ENCODE peak calls at places on chromosomes 1 and 21, in six cellular contexts. One of them, this sample, is unnamed. For H3K27me3, the result is how much of the 10 kb centered on the place peaks cover.

GRCh38 chr1:111045033-111045722 is 81.5 kb upstream of the LRIF1 start:
- DNase-seq in K562: no peak
- DNase-seq in CD4-positive, alpha-beta T cell: no peak
- DNase-seq in mesenchymal stem cell: no peak
- DNase-seq in gastrocnemius medialis: no peak
- DNase-seq in neural progenitor cell: no peak
- DNase-seq in this sample: no peak

GRCh38 chr1:94805912-94806311 is 14.2 kb upstream of the SLC44A3 start:
- DNase-seq in gastrocnemius medialis: peak
- DNase-seq in neural progenitor cell: peak
- DNase-seq in mesenchymal stem cell: peak
- DNase-seq in CD4-positive, alpha-beta T cell: peak
- DNase-seq in K562: peak
- DNase-seq in this sample: peak

GRCh38 chr1:221991221-221991620 is 249.3 kb upstream of the DUSP10 start:
- DNase-seq in K562: no peak
- DNase-seq in gastrocnemius medialis: no peak
- DNase-seq in neural progenitor cell: no peak
- DNase-seq in mesenchymal stem cell: peak
- DNase-seq in CD4-positive, alpha-beta T cell: no peak
- DNase-seq in this sample: no peak

GRCh38 chr1:60504206-60504868 is 430.8 kb upstream of the C1orf87 start:
- DNase-seq in K562: no peak
- DNase-seq in mesenchymal stem cell: no peak
- DNase-seq in neural progenitor cell: no peak
- DNase-seq in CD4-positive, alpha-beta T cell: no peak
- DNase-seq in gastrocnemius medialis: no peak
- DNase-seq in this sample: no peak

GRCh38 chr1:64473367-64473766 is 3.4 kb downstream of the CACHD1 start:
- DNase-seq in neural progenitor cell: no peak
- DNase-seq in mesenchymal stem cell: no peak
- DNase-seq in CD4-positive, alpha-beta T cell: no peak
- DNase-seq in gastrocnemius medialis: no peak
- DNase-seq in K562: no peak
- DNase-seq in this sample: peak

GRCh38 chr21:31781737-31782136 is 49.8 kb upstream of the SCAF4 start:
- DNase-seq in gastrocnemius medialis: no peak
- DNase-seq in neural progenitor cell: no peak
- DNase-seq in CD4-positive, alpha-beta T cell: no peak
- DNase-seq in mesenchymal stem cell: peak
- DNase-seq in K562: no peak
- DNase-seq in this sample: no peak

GRCh38 chr1:26015358-26015757 is 6.2 kb upstream of the EXTL1 start:
- DNase-seq in neural progenitor cell: no peak
- DNase-seq in gastrocnemius medialis: no peak
- DNase-seq in mesenchymal stem cell: peak
- DNase-seq in CD4-positive, alpha-beta T cell: no peak
- DNase-seq in K562: no peak
- DNase-seq in this sample: peak

GRCh38 chr21:45011911-45012660 is 62.3 kb upstream of the ADARB1 start:
- DNase-seq in neural progenitor cell: peak
- DNase-seq in mesenchymal stem cell: peak
- DNase-seq in gastrocnemius medialis: no peak
- DNase-seq in K562: no peak
- DNase-seq in CD4-positive, alpha-beta T cell: no peak
- DNase-seq in this sample: no peak

GRCh38 chr1:196546272-196547245 is 61.7 kb downstream of the KCNT2 start:
- DNase-seq in neural progenitor cell: no peak
- DNase-seq in mesenchymal stem cell: peak
- DNase-seq in CD4-positive, alpha-beta T cell: no peak
- DNase-seq in K562: no peak
- DNase-seq in gastrocnemius medialis: no peak
- DNase-seq in this sample: peak

GRCh38 chr1:162605225-162605927 is 26.9 kb upstream of the DDR2 start:
- DNase-seq in K562: no peak
- DNase-seq in gastrocnemius medialis: no peak
- DNase-seq in neural progenitor cell: no peak
- DNase-seq in CD4-positive, alpha-beta T cell: no peak
- DNase-seq in mesenchymal stem cell: peak
- DNase-seq in this sample: no peak

GRCh38 chr1:103459385-103459784 is 66.1 kb upstream of the RNPC3 start:
- DNase-seq in neural progenitor cell: peak
- DNase-seq in CD4-positive, alpha-beta T cell: no peak
- DNase-seq in gastrocnemius medialis: no peak
- DNase-seq in K562: no peak
- DNase-seq in mesenchymal stem cell: no peak
- DNase-seq in this sample: no peak

GRCh38 chr1:192119701-192120100 is 38.6 kb upstream of the RGS18 start:
- DNase-seq in K562: no peak
- DNase-seq in mesenchymal stem cell: no peak
- DNase-seq in neural progenitor cell: no peak
- DNase-seq in gastrocnemius medialis: no peak
- DNase-seq in CD4-positive, alpha-beta T cell: no peak
- DNase-seq in this sample: no peak

GRCh38 chr1:202694354-202694753 is 15.9 kb downstream of the SYT2 start:
- DNase-seq in gastrocnemius medialis: no peak
- DNase-seq in neural progenitor cell: no peak
- DNase-seq in K562: no peak
- DNase-seq in mesenchymal stem cell: no peak
- DNase-seq in CD4-positive, alpha-beta T cell: no peak
- DNase-seq in this sample: no peak

GRCh38 chr1:26290416-26291261 is 10.8 kb downstream of the SH3BGRL3 start:
- DNase-seq in CD4-positive, alpha-beta T cell: no peak
- DNase-seq in K562: no peak
- DNase-seq in mesenchymal stem cell: no peak
- DNase-seq in gastrocnemius medialis: no peak
- DNase-seq in neural progenitor cell: no peak
- DNase-seq in this sample: no peak

GRCh38 chr1:143699731-143700130 is 272.1 kb downstream of the FAM72C start:
- DNase-seq in neural progenitor cell: no peak
- DNase-seq in K562: no peak
- DNase-seq in mesenchymal stem cell: no peak
- DNase-seq in CD4-positive, alpha-beta T cell: no peak
- DNase-seq in gastrocnemius medialis: no peak
- DNase-seq in this sample: no peak

GRCh38 chr21:42834730-42835191 is 44.6 kb downstream of the WDR4 start:
- DNase-seq in neural progenitor cell: no peak
- DNase-seq in K562: peak
- DNase-seq in gastrocnemius medialis: no peak
- DNase-seq in CD4-positive, alpha-beta T cell: no peak
- DNase-seq in mesenchymal stem cell: no peak
- DNase-seq in this sample: no peak

GRCh38 chr1:209876091-209876800 is 48.5 kb downstream of the UTP25 start:
- DNase-seq in mesenchymal stem cell: no peak
- DNase-seq in neural progenitor cell: no peak
- DNase-seq in CD4-positive, alpha-beta T cell: no peak
- DNase-seq in gastrocnemius medialis: no peak
- DNase-seq in K562: no peak
- DNase-seq in this sample: no peak

GRCh38 chr1:245880754-245881403 is 626.2 kb downstream of the SMYD3 start:
- DNase-seq in CD4-positive, alpha-beta T cell: no peak
- DNase-seq in K562: no peak
- DNase-seq in gastrocnemius medialis: no peak
- DNase-seq in neural progenitor cell: no peak
- DNase-seq in mesenchymal stem cell: peak
- DNase-seq in this sample: no peak

GRCh38 chr1:209600541-209600940 is 17.0 kb downstream of the CAMK1G start:
- DNase-seq in mesenchymal stem cell: no peak
- DNase-seq in neural progenitor cell: no peak
- DNase-seq in CD4-positive, alpha-beta T cell: no peak
- DNase-seq in K562: no peak
- DNase-seq in gastrocnemius medialis: no peak
- DNase-seq in this sample: no peak

GRCh38 chr1:58732087-58732486 is 32.2 kb upstream of the MYSM1 start:
- DNase-seq in neural progenitor cell: no peak
- DNase-seq in mesenchymal stem cell: no peak
- DNase-seq in K562: no peak
- DNase-seq in gastrocnemius medialis: no peak
- DNase-seq in CD4-positive, alpha-beta T cell: no peak
- DNase-seq in this sample: no peak

GRCh38 chr1:160844447-160845232 is 18.0 kb downstream of the CD244 start:
- DNase-seq in K562: no peak
- DNase-seq in mesenchymal stem cell: no peak
- DNase-seq in CD4-positive, alpha-beta T cell: no peak
- DNase-seq in gastrocnemius medialis: no peak
- DNase-seq in neural progenitor cell: no peak
- DNase-seq in this sample: no peak

GRCh38 chr1:113747376-113747775 is 11.9 kb downstream of the PHTF1 start:
- DNase-seq in mesenchymal stem cell: no peak
- DNase-seq in K562: no peak
- DNase-seq in gastrocnemius medialis: no peak
- DNase-seq in CD4-positive, alpha-beta T cell: no peak
- DNase-seq in neural progenitor cell: no peak
- DNase-seq in this sample: no peak

GRCh38 chr1:34907487-34908090 is 21.9 kb downstream of the DLGAP3 start:
- DNase-seq in K562: peak
- DNase-seq in neural progenitor cell: peak
- DNase-seq in gastrocnemius medialis: no peak
- DNase-seq in CD4-positive, alpha-beta T cell: no peak
- DNase-seq in mesenchymal stem cell: no peak
- DNase-seq in this sample: no peak
- H3K27me3 ChIP-seq in K562: under half
- H3K27me3 ChIP-seq in neural progenitor cell: under half
- H3K27me3 ChIP-seq in gastrocnemius medialis: under half
- H3K27me3 ChIP-seq in CD4-positive, alpha-beta T cell: under half
- H3K27me3 ChIP-seq in mesenchymal stem cell: under half
- H3K27me3 ChIP-seq in this sample: under half

GRCh38 chr1:33092438-33092837 is 11.5 kb downstream of the AZIN2 start:
- DNase-seq in K562: no peak
- DNase-seq in CD4-positive, alpha-beta T cell: no peak
- DNase-seq in gastrocnemius medialis: no peak
- DNase-seq in neural progenitor cell: no peak
- DNase-seq in mesenchymal stem cell: no peak
- DNase-seq in this sample: no peak

GRCh38 chr1:33087677-33088076 is 6.7 kb downstream of the AZIN2 start:
- DNase-seq in neural progenitor cell: no peak
- DNase-seq in gastrocnemius medialis: no peak
- DNase-seq in K562: no peak
- DNase-seq in mesenchymal stem cell: no peak
- DNase-seq in CD4-positive, alpha-beta T cell: no peak
- DNase-seq in this sample: no peak

GRCh38 chr1:33088119-33088906 is 7.4 kb downstream of the AZIN2 start:
- DNase-seq in gastrocnemius medialis: no peak
- DNase-seq in CD4-positive, alpha-beta T cell: no peak
- DNase-seq in neural progenitor cell: no peak
- DNase-seq in mesenchymal stem cell: no peak
- DNase-seq in K562: no peak
- DNase-seq in this sample: no peak

GRCh38 chr1:33086384-33086850 is 5.5 kb downstream of the AZIN2 start:
- DNase-seq in mesenchymal stem cell: peak
- DNase-seq in gastrocnemius medialis: peak
- DNase-seq in CD4-positive, alpha-beta T cell: peak
- DNase-seq in neural progenitor cell: peak
- DNase-seq in K562: peak
- DNase-seq in this sample: peak

GRCh38 chr1:33089457-33089856 is 8.5 kb downstream of the AZIN2 start:
- DNase-seq in mesenchymal stem cell: no peak
- DNase-seq in K562: no peak
- DNase-seq in gastrocnemius medialis: peak
- DNase-seq in CD4-positive, alpha-beta T cell: no peak
- DNase-seq in neural progenitor cell: no peak
- DNase-seq in this sample: no peak
- H3K27me3 ChIP-seq in mesenchymal stem cell: under half
- H3K27me3 ChIP-seq in K562: under half
- H3K27me3 ChIP-seq in gastrocnemius medialis: under half
- H3K27me3 ChIP-seq in CD4-positive, alpha-beta T cell: under half
- H3K27me3 ChIP-seq in neural progenitor cell: under half
- H3K27me3 ChIP-seq in this sample: under half

GRCh38 chr1:40781614-40781971 is 2.0 kb upstream of the KCNQ4 start:
- DNase-seq in CD4-positive, alpha-beta T cell: no peak
- DNase-seq in mesenchymal stem cell: no peak
- DNase-seq in gastrocnemius medialis: no peak
- DNase-seq in neural progenitor cell: no peak
- DNase-seq in K562: no peak
- DNase-seq in this sample: no peak
- H3K27me3 ChIP-seq in CD4-positive, alpha-beta T cell: under half
- H3K27me3 ChIP-seq in mesenchymal stem cell: under half
- H3K27me3 ChIP-seq in gastrocnemius medialis: under half
- H3K27me3 ChIP-seq in neural progenitor cell: half or more
- H3K27me3 ChIP-seq in K562: under half
- H3K27me3 ChIP-seq in this sample: under half

GRCh38 chr1:53734650-53735211 is 4.2 kb downstream of the GLIS1 start:
- DNase-seq in CD4-positive, alpha-beta T cell: no peak
- DNase-seq in mesenchymal stem cell: peak
- DNase-seq in K562: no peak
- DNase-seq in gastrocnemius medialis: no peak
- DNase-seq in neural progenitor cell: peak
- DNase-seq in this sample: no peak
- H3K27me3 ChIP-seq in CD4-positive, alpha-beta T cell: under half
- H3K27me3 ChIP-seq in mesenchymal stem cell: under half
- H3K27me3 ChIP-seq in K562: half or more
- H3K27me3 ChIP-seq in gastrocnemius medialis: under half
- H3K27me3 ChIP-seq in neural progenitor cell: half or more
- H3K27me3 ChIP-seq in this sample: under half

GRCh38 chr1:2631136-2632050 is 1.4 kb downstream of the MMEL1 start:
- DNase-seq in neural progenitor cell: no peak
- DNase-seq in mesenchymal stem cell: no peak
- DNase-seq in gastrocnemius medialis: no peak
- DNase-seq in CD4-positive, alpha-beta T cell: no peak
- DNase-seq in K562: no peak
- DNase-seq in this sample: no peak

GRCh38 chr1:2633401-2633935 is 652 bp upstream of the MMEL1 start:
- DNase-seq in mesenchymal stem cell: no peak
- DNase-seq in gastrocnemius medialis: no peak
- DNase-seq in CD4-positive, alpha-beta T cell: no peak
- DNase-seq in K562: no peak
- DNase-seq in neural progenitor cell: no peak
- DNase-seq in this sample: no peak

GRCh38 chr1:2632561-2633361 is at the start of gene MMEL1:
- DNase-seq in neural progenitor cell: no peak
- DNase-seq in CD4-positive, alpha-beta T cell: no peak
- DNase-seq in K562: no peak
- DNase-seq in mesenchymal stem cell: no peak
- DNase-seq in gastrocnemius medialis: no peak
- DNase-seq in this sample: no peak

GRCh38 chr1:2630498-2631135 is 2.2 kb downstream of the MMEL1 start:
- DNase-seq in K562: no peak
- DNase-seq in mesenchymal stem cell: no peak
- DNase-seq in gastrocnemius medialis: no peak
- DNase-seq in CD4-positive, alpha-beta T cell: no peak
- DNase-seq in neural progenitor cell: no peak
- DNase-seq in this sample: no peak

GRCh38 chr1:2632051-2632430 is 775 bp downstream of the MMEL1 start:
- DNase-seq in mesenchymal stem cell: no peak
- DNase-seq in CD4-positive, alpha-beta T cell: no peak
- DNase-seq in gastrocnemius medialis: no peak
- DNase-seq in neural progenitor cell: no peak
- DNase-seq in K562: no peak
- DNase-seq in this sample: no peak
- H3K27me3 ChIP-seq in mesenchymal stem cell: under half
- H3K27me3 ChIP-seq in CD4-positive, alpha-beta T cell: under half
- H3K27me3 ChIP-seq in gastrocnemius medialis: under half
- H3K27me3 ChIP-seq in neural progenitor cell: half or more
- H3K27me3 ChIP-seq in K562: under half
- H3K27me3 ChIP-seq in this sample: under half

This sample was measured in HAP-1.